ENCODE peak calls at places on chromosomes 12 and 14, in eight cellular contexts. J is stimulated activated CD8-positive, alpha-beta memory T cell treated with anti-CD3 and anti-CD28 coated beads, Interleukin-15, amount 100 ng/mL, for 24 hours; V is endothelial cell; G is ovary; Z is ACHN; H is RPMI7951; A is amygdala; I is GM23248. O is an unnamed sample.

GRCh38 chr14:80587096-80587724 is 354.3 kb downstream of the CEP128 start:
- DNase-seq in I (peak; percentile 69), G (no peak), H (peak; percentile 24), A (no peak), J (no peak), Z (peak; percentile 38), V (no peak), O (peak; percentile 54)

GRCh38 chr12:78060186-78060585 is 229.5 kb downstream of the NAV3 start:
- DNase-seq in H (peak; percentile 32), G (no peak), V (no peak), I (peak; percentile 77), J (no peak), Z (peak; percentile 9), A (no peak), O (no peak)

GRCh38 chr14:24092960-24093900 is 881 bp upstream of the PCK2 start:
- DNase-seq in A (no peak), J (no peak), Z (no peak), H (no peak), G (no peak), I (no peak), V (no peak), O (no peak)

GRCh38 chr12:18750087-18750486 is 12.2 kb downstream of the CAPZA3 start:
- DNase-seq in J (no peak), V (no peak), G (no peak), H (peak; percentile 6), A (no peak), I (peak; percentile 20), Z (no peak), O (no peak)

GRCh38 chr14:21923820-21924219 is 250.2 kb upstream of the OR4E1 start:
- DNase-seq in H (no peak), A (no peak), Z (no peak), G (no peak), I (no peak), V (no peak), J (no peak), O (no peak)

GRCh38 chr12:63928305-63928704 is 83.8 kb downstream of the SRGAP1 start:
- DNase-seq in G (no peak), A (no peak), Z (no peak), I (no peak), V (no peak), J (no peak), H (no peak), O (no peak)

GRCh38 chr14:36275741-36276140 is 44.7 kb downstream of the MBIP start:
- DNase-seq in G (no peak), J (no peak), I (no peak), V (no peak), A (no peak), H (no peak), Z (no peak), O (no peak)

GRCh38 chr14:100677152-100677924 is 49.4 kb upstream of the DLK1 start:
- DNase-seq in A (no peak), H (peak; percentile 49), I (no peak), Z (no peak), V (no peak), J (no peak), G (peak; percentile 84), O (no peak)

GRCh38 chr12:7131502-7131866 is 1.3 kb downstream of the CLSTN3 start:
- DNase-seq in A (no peak), I (no peak), H (no peak), G (no peak), V (peak; percentile 18), Z (no peak), J (no peak), O (no peak)

GRCh38 chr14:100450049-100450448 is 126.9 kb downstream of the SLC25A47 start:
- DNase-seq in H (no peak), G (no peak), V (no peak), A (no peak), J (no peak), I (no peak), Z (no peak), O (no peak)

GRCh38 chr14:91325211-91325610 is 80.7 kb upstream of the GPR68 start:
- DNase-seq in J (no peak), G (no peak), I (no peak), A (no peak), H (no peak), V (no peak), Z (no peak), O (no peak)

GRCh38 chr12:47705239-47705570 is 625 bp downstream of the RPAP3 start:
- DNase-seq in A (no peak), J (no peak), V (no peak), H (no peak), I (no peak), G (no peak), Z (no peak), O (no peak)

GRCh38 chr14:49598182-49598478 is 610 bp upstream of the LRR1 start:
- DNase-seq in Z (no peak), H (no peak), J (no peak), A (no peak), G (no peak), V (peak; percentile 17), I (no peak), O (no peak)

GRCh38 chr14:34539407-34540180 is at the start of gene EAPP:
- DNase-seq in I (peak; percentile 99), G (peak; percentile 98), V (peak; percentile 93), Z (peak; percentile 93), H (peak; percentile 95), A (no peak), J (peak; percentile 87), O (peak; percentile 96)

GRCh38 chr14:36520601-36521525 is 831 bp upstream of the NKX2-1 start:
- DNase-seq in G (no peak), A (no peak), V (peak; percentile 71), H (peak; percentile 18), J (no peak), I (peak; percentile 58), Z (peak; percentile 41), O (peak; percentile 28)

GRCh38 chr14:22243971-22244581 is 344.9 kb downstream of the DAD1 start:
- DNase-seq in H (no peak), J (no peak), Z (no peak), V (no peak), A (no peak), G (no peak), I (no peak), O (no peak)

GRCh38 chr12:20282411-20282810 is 85.9 kb upstream of the PDE3A start:
- DNase-seq in H (no peak), Z (no peak), V (no peak), J (no peak), G (no peak), A (no peak), I (no peak), O (no peak)